ENCODE peak calls at places on chromosomes 13 and 19, in eight cellular contexts. One of them, this sample, is unnamed.
A peak's percentile ranks its signal among the peaks of the same experiment; 100 is the strongest.

GRCh38 chr13:94464771-94465170 is 14.7 kb downstream of the DCT start:
- DNase-seq in prostate gland: no peak
- DNase-seq in right lobe of liver: no peak
- DNase-seq in endothelial cell of umbilical vein: no peak
- DNase-seq in heart left ventricle: no peak
- DNase-seq in HCT116: no peak
- DNase-seq in A549: no peak
- DNase-seq in gastrocnemius medialis: no peak
- DNase-seq in this sample: no peak

GRCh38 chr13:62643007-62643483 is 1227.4 kb upstream of the PCDH20 start:
- DNase-seq in A549: no peak
- DNase-seq in prostate gland: no peak
- DNase-seq in endothelial cell of umbilical vein: no peak
- DNase-seq in HCT116: peak; percentile 98
- DNase-seq in right lobe of liver: no peak
- DNase-seq in gastrocnemius medialis: no peak
- DNase-seq in heart left ventricle: no peak
- DNase-seq in this sample: no peak

GRCh38 chr13:108850706-108851105 is 221.3 kb downstream of the MYO16 start:
- DNase-seq in gastrocnemius medialis: no peak
- DNase-seq in right lobe of liver: no peak
- DNase-seq in HCT116: no peak
- DNase-seq in heart left ventricle: no peak
- DNase-seq in A549: no peak
- DNase-seq in endothelial cell of umbilical vein: no peak
- DNase-seq in prostate gland: no peak
- DNase-seq in this sample: no peak

GRCh38 chr13:112814905-112815585 is 125.2 kb downstream of the ATP11A start:
- DNase-seq in HCT116: no peak
- DNase-seq in right lobe of liver: no peak
- DNase-seq in heart left ventricle: peak; percentile 3
- DNase-seq in prostate gland: no peak
- DNase-seq in A549: no peak
- DNase-seq in endothelial cell of umbilical vein: peak; percentile 56
- DNase-seq in gastrocnemius medialis: no peak
- DNase-seq in this sample: no peak

GRCh38 chr13:110396913-110397379 is 89.9 kb downstream of the COL4A2 start:
- DNase-seq in prostate gland: peak; percentile 85
- DNase-seq in heart left ventricle: peak; percentile 82
- DNase-seq in HCT116: no peak
- DNase-seq in right lobe of liver: peak; percentile 70
- DNase-seq in endothelial cell of umbilical vein: no peak
- DNase-seq in A549: no peak
- DNase-seq in gastrocnemius medialis: peak; percentile 89
- DNase-seq in this sample: peak; percentile 99

GRCh38 chr19:11949201-11949600 is 15.6 kb upstream of the ZNF763 start:
- DNase-seq in prostate gland: no peak
- DNase-seq in A549: no peak
- DNase-seq in HCT116: no peak
- DNase-seq in endothelial cell of umbilical vein: no peak
- DNase-seq in heart left ventricle: no peak
- DNase-seq in right lobe of liver: no peak
- DNase-seq in gastrocnemius medialis: no peak
- DNase-seq in this sample: no peak

GRCh38 chr19:11698231-11698630 is 40.5 kb downstream of the ZNF823 start:
- DNase-seq in prostate gland: no peak
- DNase-seq in A549: no peak
- DNase-seq in heart left ventricle: no peak
- DNase-seq in HCT116: no peak
- DNase-seq in gastrocnemius medialis: no peak
- DNase-seq in right lobe of liver: no peak
- DNase-seq in endothelial cell of umbilical vein: no peak
- DNase-seq in this sample: no peak

GRCh38 chr19:33431986-33432385 is 58.5 kb downstream of the CEBPG start:
- DNase-seq in heart left ventricle: no peak
- DNase-seq in right lobe of liver: no peak
- DNase-seq in A549: no peak
- DNase-seq in gastrocnemius medialis: no peak
- DNase-seq in endothelial cell of umbilical vein: no peak
- DNase-seq in prostate gland: no peak
- DNase-seq in HCT116: no peak
- DNase-seq in this sample: no peak

GRCh38 chr19:4816388-4817165 is 14.9 kb downstream of the TICAM1 start:
- DNase-seq in endothelial cell of umbilical vein: no peak
- DNase-seq in gastrocnemius medialis: peak; percentile 88
- DNase-seq in heart left ventricle: no peak
- DNase-seq in right lobe of liver: no peak
- DNase-seq in HCT116: no peak
- DNase-seq in prostate gland: no peak
- DNase-seq in A549: no peak
- DNase-seq in this sample: no peak

GRCh38 chr13:89627991-89628390 is 1719.5 kb upstream of the MIR17HG start:
- DNase-seq in HCT116: no peak
- DNase-seq in A549: no peak
- DNase-seq in gastrocnemius medialis: no peak
- DNase-seq in prostate gland: no peak
- DNase-seq in right lobe of liver: no peak
- DNase-seq in endothelial cell of umbilical vein: no peak
- DNase-seq in heart left ventricle: no peak
- DNase-seq in this sample: no peak

GRCh38 chr19:10418281-10419199 is 1.8 kb upstream of the PDE4A start:
- DNase-seq in endothelial cell of umbilical vein: no peak
- DNase-seq in A549: no peak
- DNase-seq in gastrocnemius medialis: no peak
- DNase-seq in HCT116: no peak
- DNase-seq in heart left ventricle: no peak
- DNase-seq in prostate gland: no peak
- DNase-seq in right lobe of liver: no peak
- DNase-seq in this sample: no peak

GRCh38 chr13:41970918-41971317 is 10.0 kb upstream of the VWA8 start:
- DNase-seq in heart left ventricle: no peak
- DNase-seq in prostate gland: no peak
- DNase-seq in A549: no peak
- DNase-seq in right lobe of liver: no peak
- DNase-seq in HCT116: no peak
- DNase-seq in gastrocnemius medialis: no peak
- DNase-seq in endothelial cell of umbilical vein: no peak
- DNase-seq in this sample: no peak

GRCh38 chr19:3344608-3345598 is 21.5 kb upstream of the NFIC start:
- DNase-seq in prostate gland: no peak
- DNase-seq in heart left ventricle: no peak
- DNase-seq in endothelial cell of umbilical vein: no peak
- DNase-seq in A549: no peak
- DNase-seq in right lobe of liver: no peak
- DNase-seq in gastrocnemius medialis: no peak
- DNase-seq in HCT116: no peak
- DNase-seq in this sample: peak; percentile 26

GRCh38 chr13:79919109-79919508 is 421.8 kb downstream of the SPRY2 start:
- DNase-seq in right lobe of liver: no peak
- DNase-seq in A549: no peak
- DNase-seq in endothelial cell of umbilical vein: no peak
- DNase-seq in gastrocnemius medialis: no peak
- DNase-seq in prostate gland: no peak
- DNase-seq in heart left ventricle: no peak
- DNase-seq in HCT116: no peak
- DNase-seq in this sample: no peak

GRCh38 chr13:40221131-40221459 is 445.3 kb downstream of the FOXO1 start:
- DNase-seq in A549: no peak
- DNase-seq in right lobe of liver: no peak
- DNase-seq in endothelial cell of umbilical vein: no peak
- DNase-seq in gastrocnemius medialis: no peak
- DNase-seq in HCT116: no peak
- DNase-seq in heart left ventricle: no peak
- DNase-seq in prostate gland: no peak
- DNase-seq in this sample: no peak

GRCh38 chr19:18304194-18304495 is 18.7 kb downstream of the LSM4 start:
- DNase-seq in right lobe of liver: peak; percentile 52
- DNase-seq in prostate gland: no peak
- DNase-seq in A549: no peak
- DNase-seq in heart left ventricle: no peak
- DNase-seq in HCT116: no peak
- DNase-seq in gastrocnemius medialis: peak; percentile 88
- DNase-seq in endothelial cell of umbilical vein: no peak
- DNase-seq in this sample: no peak

GRCh38 chr13:50085063-50085462 is 69.8 kb downstream of the KCNRG start:
- DNase-seq in heart left ventricle: no peak
- DNase-seq in gastrocnemius medialis: no peak
- DNase-seq in endothelial cell of umbilical vein: peak; percentile 65
- DNase-seq in right lobe of liver: no peak
- DNase-seq in prostate gland: no peak
- DNase-seq in A549: no peak
- DNase-seq in HCT116: no peak
- DNase-seq in this sample: no peak

GRCh38 chr13:39259371-39259770 is 221.1 kb downstream of the NHLRC3 start:
- DNase-seq in A549: no peak
- DNase-seq in HCT116: no peak
- DNase-seq in right lobe of liver: no peak
- DNase-seq in gastrocnemius medialis: no peak
- DNase-seq in heart left ventricle: no peak
- DNase-seq in prostate gland: no peak
- DNase-seq in endothelial cell of umbilical vein: no peak
- DNase-seq in this sample: no peak

GRCh38 chr13:88031980-88032562 is 360.9 kb downstream of the SLITRK5 start:
- DNase-seq in A549: no peak
- DNase-seq in right lobe of liver: no peak
- DNase-seq in heart left ventricle: no peak
- DNase-seq in HCT116: no peak
- DNase-seq in endothelial cell of umbilical vein: no peak
- DNase-seq in prostate gland: no peak
- DNase-seq in gastrocnemius medialis: no peak
- DNase-seq in this sample: no peak

GRCh38 chr19:47483800-47484690 is at the start of gene KPTN:
- DNase-seq in right lobe of liver: peak; percentile 90
- DNase-seq in endothelial cell of umbilical vein: peak; percentile 91
- DNase-seq in gastrocnemius medialis: peak; percentile 88
- DNase-seq in heart left ventricle: peak; percentile 89
- DNase-seq in A549: peak; percentile 99
- DNase-seq in HCT116: peak; percentile 86
- DNase-seq in prostate gland: peak; percentile 78
- DNase-seq in this sample: peak; percentile 85
- TF ChIP-seq POLR2A in right lobe of liver: peak; percentile 56
- TF ChIP-seq POLR2A in endothelial cell of umbilical vein: peak; percentile 75
- TF ChIP-seq POLR2A in gastrocnemius medialis: no peak
- TF ChIP-seq POLR2A in heart left ventricle: no peak
- TF ChIP-seq POLR2A in A549: peak; percentile 88
- TF ChIP-seq POLR2A in HCT116: no peak
- TF ChIP-seq POLR2A in prostate gland: peak; percentile 12
- TF ChIP-seq POLR2A in this sample: peak; percentile 34

DNA sequence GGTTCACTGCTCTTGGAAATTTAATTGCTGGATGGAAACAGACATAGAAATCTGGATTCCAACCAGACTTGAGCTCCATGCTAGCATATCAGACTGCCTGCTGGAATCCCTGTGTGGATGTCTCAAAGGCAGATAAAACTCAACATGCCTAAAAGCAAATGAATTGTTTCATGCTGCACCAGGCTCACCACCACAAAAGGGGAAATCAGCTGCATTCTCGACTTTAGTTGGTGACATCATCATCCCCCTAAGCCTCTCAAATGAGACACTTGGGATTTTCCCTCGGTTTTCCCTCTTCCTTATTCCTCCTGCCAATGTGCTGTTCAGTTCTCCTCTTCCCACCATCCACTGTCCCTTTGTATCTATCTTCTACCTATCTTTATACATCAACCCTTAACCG is 134.3 kb downstream of the ZDHHC20 start:
- DNase-seq in gastrocnemius medialis: no peak
- DNase-seq in HCT116: no peak
- DNase-seq in A549: no peak
- DNase-seq in endothelial cell of umbilical vein: no peak
- DNase-seq in heart left ventricle: no peak
- DNase-seq in right lobe of liver: no peak
- DNase-seq in prostate gland: no peak
- DNase-seq in this sample: no peak
- TF ChIP-seq POLR2A in gastrocnemius medialis: no peak
- TF ChIP-seq POLR2A in HCT116: no peak
- TF ChIP-seq POLR2A in A549: no peak
- TF ChIP-seq POLR2A in endothelial cell of umbilical vein: no peak
- TF ChIP-seq POLR2A in heart left ventricle: no peak
- TF ChIP-seq POLR2A in right lobe of liver: no peak
- TF ChIP-seq POLR2A in prostate gland: no peak
- TF ChIP-seq POLR2A in this sample: no peak

DNA sequence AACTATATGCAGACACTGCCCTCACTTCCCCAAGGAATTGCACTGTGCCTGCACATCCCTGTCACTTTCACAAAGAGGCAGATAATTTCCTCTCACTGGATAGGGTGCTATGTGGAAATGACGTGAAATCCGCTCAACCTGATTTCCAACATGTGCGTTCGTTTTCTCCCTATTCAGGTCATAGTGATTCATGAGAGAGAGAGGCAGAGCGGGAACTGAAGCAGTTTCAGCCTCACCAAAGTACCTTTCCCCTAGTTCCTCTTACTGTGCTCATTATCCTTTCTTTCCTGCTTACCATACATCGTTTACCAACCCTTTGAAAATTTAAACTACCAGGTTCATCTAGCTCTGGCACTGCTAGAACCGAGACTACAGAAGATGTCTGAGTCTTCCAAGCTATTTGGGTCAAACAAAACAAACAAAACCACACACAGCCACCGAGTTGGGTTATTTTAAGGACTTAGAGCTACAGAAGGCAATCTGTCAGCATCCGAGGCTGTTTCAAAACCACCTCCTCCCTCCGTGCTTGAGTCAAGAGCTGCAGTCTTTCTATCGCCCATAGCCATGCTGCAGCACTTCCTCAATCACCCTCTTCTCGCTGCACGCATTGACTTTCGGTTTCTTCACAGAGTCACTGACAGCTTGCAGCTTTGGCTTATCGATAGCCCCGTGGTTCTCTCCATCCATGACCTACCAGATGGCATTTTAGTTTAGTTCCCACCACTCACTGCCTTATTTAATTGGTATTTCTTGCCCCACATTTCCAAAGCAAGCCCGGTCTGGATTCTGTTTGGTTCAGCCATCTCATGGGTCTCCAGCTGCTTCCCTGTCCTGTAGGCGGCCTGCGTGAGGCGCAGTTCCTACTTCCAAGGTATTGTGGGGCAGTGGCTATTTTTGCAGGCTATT is 1395.8 kb downstream of the EFNB2 start:
- DNase-seq in A549: peak; percentile 46
- DNase-seq in endothelial cell of umbilical vein: peak; percentile 29
- DNase-seq in HCT116: peak; percentile 44
- DNase-seq in heart left ventricle: peak; percentile 36
- DNase-seq in prostate gland: no peak
- DNase-seq in gastrocnemius medialis: peak; percentile 11
- DNase-seq in right lobe of liver: peak; percentile 18
- DNase-seq in this sample: no peak
- TF ChIP-seq POLR2A in A549: no peak
- TF ChIP-seq POLR2A in endothelial cell of umbilical vein: no peak
- TF ChIP-seq POLR2A in HCT116: no peak
- TF ChIP-seq POLR2A in heart left ventricle: no peak
- TF ChIP-seq POLR2A in prostate gland: no peak
- TF ChIP-seq POLR2A in gastrocnemius medialis: no peak
- TF ChIP-seq POLR2A in right lobe of liver: no peak
- TF ChIP-seq POLR2A in this sample: no peak

DNA sequence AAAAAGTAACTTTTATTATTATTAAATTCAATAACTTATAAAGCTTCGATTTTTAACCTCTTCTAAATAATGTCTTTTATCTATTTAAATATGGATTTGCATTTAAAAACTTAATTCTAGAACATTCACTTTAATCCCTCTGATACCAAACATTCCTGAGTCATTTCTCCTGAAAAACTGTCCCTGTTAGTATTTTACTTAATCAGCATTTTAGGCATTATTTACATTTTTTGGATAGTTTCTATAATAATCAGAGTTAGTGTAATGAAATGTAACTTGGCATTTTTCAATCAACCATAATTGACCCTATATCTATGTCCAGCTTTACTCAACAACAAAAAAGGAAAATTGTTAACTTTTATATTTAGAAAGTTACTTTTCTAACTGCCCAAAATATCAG is 428.1 kb downstream of the PCDH17 start:
- DNase-seq in gastrocnemius medialis: no peak
- DNase-seq in heart left ventricle: no peak
- DNase-seq in HCT116: no peak
- DNase-seq in right lobe of liver: no peak
- DNase-seq in prostate gland: no peak
- DNase-seq in endothelial cell of umbilical vein: no peak
- DNase-seq in A549: no peak
- DNase-seq in this sample: no peak
- TF ChIP-seq POLR2A in gastrocnemius medialis: no peak
- TF ChIP-seq POLR2A in heart left ventricle: no peak
- TF ChIP-seq POLR2A in HCT116: no peak
- TF ChIP-seq POLR2A in right lobe of liver: no peak
- TF ChIP-seq POLR2A in prostate gland: no peak
- TF ChIP-seq POLR2A in endothelial cell of umbilical vein: no peak
- TF ChIP-seq POLR2A in A549: no peak
- TF ChIP-seq POLR2A in this sample: no peak